ENCODE peak calls at places on chromosomes 2 and 18, in seven cellular contexts. One of them, this sample, is unnamed.

GRCh38 chr2:200136655-200137054 is 169.8 kb upstream of the SPATS2L start:
- DNase-seq in RCC 7860: no peak
- DNase-seq in heart right ventricle: no peak
- DNase-seq in mucosa of descending colon: no peak
- DNase-seq in naive B cell: no peak
- DNase-seq in GM10248: no peak
- DNase-seq in cardiac fibroblast: no peak
- DNase-seq in this sample: no peak

GRCh38 chr2:218031261-218031660 is 28.5 kb upstream of the TNS1 start:
- DNase-seq in GM10248: no peak
- DNase-seq in naive B cell: no peak
- DNase-seq in RCC 7860: no peak
- DNase-seq in heart right ventricle: no peak
- DNase-seq in mucosa of descending colon: no peak
- DNase-seq in cardiac fibroblast: no peak
- DNase-seq in this sample: no peak

GRCh38 chr2:169734172-169734847 is 678 bp downstream of the KLHL23 start:
- DNase-seq in cardiac fibroblast: no peak
- DNase-seq in RCC 7860: no peak
- DNase-seq in heart right ventricle: peak; percentile 23
- DNase-seq in mucosa of descending colon: no peak
- DNase-seq in naive B cell: no peak
- DNase-seq in GM10248: peak; percentile 48
- DNase-seq in this sample: peak; percentile 44

GRCh38 chr2:187349328-187349944 is 98.6 kb downstream of the CALCRL start:
- DNase-seq in mucosa of descending colon: no peak
- DNase-seq in heart right ventricle: no peak
- DNase-seq in naive B cell: no peak
- DNase-seq in GM10248: no peak
- DNase-seq in cardiac fibroblast: peak; percentile 77
- DNase-seq in RCC 7860: no peak
- DNase-seq in this sample: no peak

GRCh38 chr2:37650548-37651101 is 20.8 kb downstream of the CDC42EP3 start:
- DNase-seq in naive B cell: no peak
- DNase-seq in cardiac fibroblast: no peak
- DNase-seq in RCC 7860: no peak
- DNase-seq in heart right ventricle: no peak
- DNase-seq in GM10248: no peak
- DNase-seq in mucosa of descending colon: no peak
- DNase-seq in this sample: no peak

GRCh38 chr2:151833984-151834383 is 5.8 kb upstream of the ARL5A start:
- DNase-seq in GM10248: no peak
- DNase-seq in heart right ventricle: no peak
- DNase-seq in mucosa of descending colon: no peak
- DNase-seq in naive B cell: peak; percentile 10
- DNase-seq in RCC 7860: no peak
- DNase-seq in cardiac fibroblast: no peak
- DNase-seq in this sample: no peak

GRCh38 chr2:189127756-189128155 is 51.8 kb downstream of the COL5A2 start:
- DNase-seq in mucosa of descending colon: no peak
- DNase-seq in cardiac fibroblast: no peak
- DNase-seq in naive B cell: no peak
- DNase-seq in heart right ventricle: no peak
- DNase-seq in RCC 7860: no peak
- DNase-seq in GM10248: no peak
- DNase-seq in this sample: no peak

GRCh38 chr2:194382221-194382620 is 1274.8 kb upstream of the SLC39A10 start:
- DNase-seq in heart right ventricle: no peak
- DNase-seq in cardiac fibroblast: no peak
- DNase-seq in GM10248: no peak
- DNase-seq in RCC 7860: no peak
- DNase-seq in naive B cell: no peak
- DNase-seq in mucosa of descending colon: no peak
- DNase-seq in this sample: no peak

GRCh38 chr2:109529532-109530449 is 84.0 kb downstream of the SEPTIN10 start:
- DNase-seq in cardiac fibroblast: peak; percentile 60
- DNase-seq in GM10248: no peak
- DNase-seq in naive B cell: no peak
- DNase-seq in RCC 7860: no peak
- DNase-seq in mucosa of descending colon: no peak
- DNase-seq in heart right ventricle: no peak
- DNase-seq in this sample: no peak

GRCh38 chr2:127392133-127392827 is 4.5 kb upstream of the MAP3K2 start:
- DNase-seq in naive B cell: no peak
- DNase-seq in RCC 7860: peak; percentile 63
- DNase-seq in GM10248: no peak
- DNase-seq in cardiac fibroblast: peak; percentile 54
- DNase-seq in heart right ventricle: no peak
- DNase-seq in mucosa of descending colon: no peak
- DNase-seq in this sample: no peak

GRCh38 chr2:9178110-9178904 is 28.3 kb upstream of the ASAP2 start:
- DNase-seq in mucosa of descending colon: no peak
- DNase-seq in naive B cell: no peak
- DNase-seq in RCC 7860: peak; percentile 46
- DNase-seq in heart right ventricle: no peak
- DNase-seq in cardiac fibroblast: peak; percentile 38
- DNase-seq in GM10248: no peak
- DNase-seq in this sample: no peak

GRCh38 chr2:26696352-26696816 is 3.9 kb downstream of the KCNK3 start:
- DNase-seq in mucosa of descending colon: no peak
- DNase-seq in GM10248: no peak
- DNase-seq in heart right ventricle: no peak
- DNase-seq in naive B cell: no peak
- DNase-seq in RCC 7860: peak; percentile 99
- DNase-seq in cardiac fibroblast: peak; percentile 86
- DNase-seq in this sample: peak; percentile 69

GRCh38 chr18:49161627-49162026 is 210.9 kb upstream of the SMAD7 start:
- DNase-seq in naive B cell: no peak
- DNase-seq in mucosa of descending colon: no peak
- DNase-seq in RCC 7860: no peak
- DNase-seq in GM10248: peak; percentile 41
- DNase-seq in cardiac fibroblast: peak; percentile 35
- DNase-seq in heart right ventricle: no peak
- DNase-seq in this sample: peak; percentile 26

GRCh38 chr2:128395196-128395595 is 76.5 kb upstream of the HS6ST1 start:
- DNase-seq in mucosa of descending colon: peak; percentile 42
- DNase-seq in cardiac fibroblast: no peak
- DNase-seq in GM10248: no peak
- DNase-seq in naive B cell: no peak
- DNase-seq in RCC 7860: no peak
- DNase-seq in heart right ventricle: no peak
- DNase-seq in this sample: no peak

GRCh38 chr2:12715878-12716249 is 872 bp upstream of the TRIB2 start:
- DNase-seq in naive B cell: peak; percentile 71
- DNase-seq in GM10248: peak; percentile 48
- DNase-seq in cardiac fibroblast: peak; percentile 89
- DNase-seq in heart right ventricle: peak; percentile 81
- DNase-seq in RCC 7860: no peak
- DNase-seq in mucosa of descending colon: peak; percentile 81
- DNase-seq in this sample: peak; percentile 47